ENCODE peak calls at places on chromosomes 12 and 14, in nine cellular contexts. S is lung; E is bronchial epithelial cell; O is adrenal gland; X is CD8-positive, alpha-beta T cell; D is breast epithelium; R is SK-N-SH; V is body of pancreas; U is colonic mucosa. M is an unnamed sample.

GRCh38 chr14:58708004-58708403 is 70.2 kb downstream of the DACT1 start:
- DNase-seq in S (no peak), E (no peak), O (no peak), X (no peak), D (no peak), R (no peak), V (no peak), U (no peak), M (no peak)

GRCh38 chr14:60171690-60172089 is 6.5 kb upstream of the DHRS7 start:
- DNase-seq in S (no peak), E (no peak), O (no peak), X (no peak), D (no peak), R (no peak), V (no peak), U (no peak), M (no peak)

GRCh38 chr12:96036765-96037455 is 1.5 kb upstream of the LTA4H start:
- DNase-seq in S (no peak), E (peak; percentile 59), O (no peak), X (no peak), D (no peak), R (no peak), V (no peak), U (no peak), M (no peak)

GRCh38 chr12:49867580-49868341 is 24.9 kb upstream of the BCDIN3D start:
- DNase-seq in S (peak; percentile 60), E (peak; percentile 26), O (no peak), X (no peak), D (no peak), R (no peak), V (no peak), U (no peak), M (no peak)

GRCh38 chr14:100789460-100790417 is 36.2 kb upstream of the MEG3 start:
- DNase-seq in S (no peak), E (no peak), O (no peak), X (no peak), D (no peak), R (no peak), V (no peak), U (no peak), M (no peak)

GRCh38 chr12:82383930-82384513 is 25.7 kb downstream of the METTL25 start:
- DNase-seq in S (no peak), E (peak; percentile 51), O (no peak), X (no peak), D (no peak), R (no peak), V (no peak), U (no peak), M (no peak)

GRCh38 chr12:14239350-14239934 is 126.0 kb upstream of the ATF7IP start:
- DNase-seq in S (no peak), E (no peak), O (peak; percentile 79), X (no peak), D (peak; percentile 36), R (peak; percentile 45), V (peak; percentile 17), U (peak; percentile 52), M (peak; percentile 49)

GRCh38 chr12:49200882-49201594 is 12.2 kb upstream of the TUBA1A start:
- DNase-seq in S (no peak), E (peak; percentile 91), O (peak; percentile 36), X (no peak), D (no peak), R (peak; percentile 34), V (no peak), U (no peak), M (no peak)

GRCh38 chr12:125568306-125568705 is 503.1 kb downstream of the AACS start:
- DNase-seq in S (no peak), E (no peak), O (no peak), X (no peak), D (no peak), R (no peak), V (no peak), U (no peak), M (no peak)

GRCh38 chr12:53225635-53226424 is 6.2 kb downstream of the RARG start:
- DNase-seq in S (no peak), E (peak; percentile 66), O (no peak), X (no peak), D (no peak), R (no peak), V (no peak), U (no peak), M (peak; percentile 66)

GRCh38 chr12:5439333-5439732 is 7.4 kb downstream of the NTF3 start:
- DNase-seq in S (no peak), E (no peak), O (no peak), X (no peak), D (no peak), R (no peak), V (no peak), U (no peak), M (no peak)

GRCh38 chr12:120264511-120265202 is 873 bp downstream of the PXN start:
- DNase-seq in S (no peak), E (peak; percentile 92), O (no peak), X (no peak), D (peak; percentile 86), R (no peak), V (peak; percentile 33), U (no peak), M (no peak)

GRCh38 chr12:19988457-19988856 is 379.9 kb upstream of the PDE3A start:
- DNase-seq in S (no peak), E (no peak), O (no peak), X (no peak), D (no peak), R (no peak), V (no peak), U (peak; percentile 35), M (no peak)

GRCh38 chr14:73998736-73999135 is 20.4 kb downstream of the ENTPD5 start:
- DNase-seq in S (no peak), E (no peak), O (no peak), X (no peak), D (no peak), R (no peak), V (no peak), U (no peak), M (no peak)

GRCh38 chr12:25424186-25424854 is 128.8 kb downstream of the LMNTD1 start:
- DNase-seq in S (no peak), E (no peak), O (no peak), X (no peak), D (no peak), R (no peak), V (no peak), U (no peak), M (no peak)

GRCh38 chr12:9114946-9115345 is 773 bp downstream of the A2M start:
- DNase-seq in S (no peak), E (peak; percentile 69), O (no peak), X (no peak), D (no peak), R (no peak), V (no peak), U (no peak), M (no peak)

GRCh38 chr12:132633398-132633797 is 14.8 kb downstream of the P2RX2 start:
- DNase-seq in S (no peak), E (no peak), O (no peak), X (no peak), D (no peak), R (no peak), V (no peak), U (no peak), M (no peak)

GRCh38 chr12:132631357-132632065 is 12.9 kb downstream of the P2RX2 start:
- DNase-seq in S (no peak), E (no peak), O (no peak), X (no peak), D (no peak), R (no peak), V (no peak), U (no peak), M (peak; percentile 42)

GRCh38 chr12:132629330-132629729 is 10.8 kb downstream of the P2RX2 start:
- DNase-seq in S (no peak), E (no peak), O (no peak), X (no peak), D (no peak), R (no peak), V (no peak), U (no peak), M (no peak)

GRCh38 chr12:132632521-132633228 is 14.1 kb downstream of the P2RX2 start:
- DNase-seq in S (no peak), E (no peak), O (no peak), X (no peak), D (no peak), R (no peak), V (no peak), U (no peak), M (peak; percentile 43)

GRCh38 chr12:132630672-132631071 is 12.1 kb downstream of the P2RX2 start:
- DNase-seq in S (no peak), E (no peak), O (no peak), X (no peak), D (no peak), R (no peak), V (no peak), U (no peak), M (no peak)
- H3K36me3 ChIP-seq in S (peaks cover 9% of the 10 kb centered on the region), E (peaks cover 3% of the 10 kb centered on the region), O (peaks cover 19% of the 10 kb centered on the region), X (peaks cover 5% of the 10 kb centered on the region), D (peaks cover 9% of the 10 kb centered on the region), R (no peaks in the 10 kb centered on the region), V (peaks cover 6% of the 10 kb centered on the region), U (no peaks in the 10 kb centered on the region), M (peaks cover 48% of the 10 kb centered on the region)

GRCh38 chr12:104303538-104304151 is at the start of gene EID3:
- DNase-seq in S (peak; percentile 86), E (peak; percentile 51), O (peak; percentile 87), X (peak; percentile 87), D (peak; percentile 78), R (peak; percentile 80), V (peak; percentile 92), U (peak; percentile 89), M (peak; percentile 96)
- H3K36me3 ChIP-seq in S (peaks cover 9% of the 10 kb centered on the region), E (peaks cover 9% of the 10 kb centered on the region), O (peaks cover 11% of the 10 kb centered on the region), X (no peaks in the 10 kb centered on the region), D (no peaks in the 10 kb centered on the region), R (peaks cover 70% of the 10 kb centered on the region), V (no peaks in the 10 kb centered on the region), U (no peaks in the 10 kb centered on the region), M (peaks cover 2% of the 10 kb centered on the region)

GRCh38 chr14:93240678-93241000 is 33.6 kb downstream of the UBR7 start:
- DNase-seq in S (no peak), E (no peak), O (no peak), X (no peak), D (no peak), R (no peak), V (no peak), U (no peak), M (no peak)
- H3K36me3 ChIP-seq in S (peaks cover 27% of the 10 kb centered on the region), E (peaks cover 7% of the 10 kb centered on the region), O (peaks cover 48% of the 10 kb centered on the region), X (no peaks in the 10 kb centered on the region), D (peaks cover 3% of the 10 kb centered on the region), R (peaks cover 30% of the 10 kb centered on the region), V (peaks cover 19% of the 10 kb centered on the region), U (no peaks in the 10 kb centered on the region), M (peaks cover 10% of the 10 kb centered on the region)

DNA sequence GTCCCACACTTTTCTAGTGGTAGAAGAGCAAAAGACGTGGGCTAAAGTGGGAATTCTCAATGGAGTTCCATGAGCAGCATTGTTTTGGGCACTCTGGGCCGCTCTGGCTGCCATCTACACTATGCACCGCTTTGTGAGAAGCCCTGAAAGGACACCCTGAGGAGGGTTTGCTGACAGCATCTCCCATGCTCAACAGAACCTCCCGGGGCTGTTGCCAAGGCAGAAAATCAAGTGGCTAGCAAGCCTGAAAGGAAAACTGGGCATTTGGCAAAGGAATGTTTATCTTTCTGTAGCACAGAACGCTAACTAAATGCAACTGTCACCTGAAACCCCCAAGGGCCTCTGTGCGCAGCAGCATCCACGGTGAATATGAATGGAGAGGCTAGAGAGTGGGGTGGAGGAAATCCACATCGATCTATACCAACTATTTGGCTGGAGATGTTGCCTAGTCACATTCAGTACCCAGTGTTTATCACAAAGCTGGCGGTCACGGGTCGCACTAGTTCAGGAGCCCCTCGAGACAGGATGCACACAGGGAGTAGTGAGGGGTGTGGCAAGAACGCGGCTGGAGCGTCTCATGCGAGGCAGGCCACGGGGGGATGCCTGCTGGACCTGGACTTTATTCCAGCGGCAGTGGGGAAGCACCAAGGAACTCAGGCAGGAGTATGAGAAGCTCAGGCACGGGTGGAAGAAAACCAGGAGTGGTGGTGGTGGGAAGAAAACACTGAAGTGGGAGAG is 14.2 kb downstream of the APPL2 start:
- DNase-seq in S (no peak), E (no peak), O (no peak), X (no peak), D (no peak), R (no peak), V (peak; percentile 51), U (no peak), M (no peak)
- H3K36me3 ChIP-seq in S (peaks cover 9% of the 10 kb centered on the region), E (peaks cover 3% of the 10 kb centered on the region), O (peaks cover 22% of the 10 kb centered on the region), X (peaks cover 25% of the 10 kb centered on the region), D (no peaks in the 10 kb centered on the region), R (peaks cover 73% of the 10 kb centered on the region), V (peaks cover 3% of the 10 kb centered on the region), U (no peaks in the 10 kb centered on the region), M (peaks cover 2% of the 10 kb centered on the region)